ENCODE peak calls at places on chromosomes 5 and 9, in five cellular contexts. Y, N, Q, I and P are unnamed samples.

GRCh38 chr9:117462926-117463325 is 48.1 kb upstream of the ASTN2 start:
- DNase-seq in Y (no peak), N (no peak), Q (no peak), I (no peak), P (no peak)

GRCh38 chr5:2602451-2603045 is 148.9 kb downstream of the IRX2 start:
- DNase-seq in Y (no peak), N (no peak), Q (no peak), I (no peak), P (no peak)

GRCh38 chr9:12426198-12426864 is 266.9 kb upstream of the TYRP1 start:
- DNase-seq in Y (no peak), N (no peak), Q (no peak), I (no peak), P (no peak)

GRCh38 chr9:14198544-14199510 is 115.1 kb downstream of the NFIB start:
- DNase-seq in Y (peak; percentile 51), N (peak; percentile 33), Q (peak; percentile 75), I (no peak), P (peak; percentile 74)

GRCh38 chr5:154593091-154593490 is 115.1 kb upstream of the HAND1 start:
- DNase-seq in Y (no peak), N (no peak), Q (no peak), I (no peak), P (no peak)

GRCh38 chr5:150301901-150302300 is 804 bp downstream of the ARSI start:
- DNase-seq in Y (no peak), N (no peak), Q (no peak), I (no peak), P (no peak)

GRCh38 chr5:45521067-45521466 is 175.1 kb downstream of the HCN1 start:
- DNase-seq in Y (no peak), N (no peak), Q (peak; percentile 34), I (no peak), P (no peak)

GRCh38 chr9:133644968-133645765 is 9.0 kb downstream of the DBH start:
- DNase-seq in Y (no peak), N (no peak), Q (no peak), I (no peak), P (no peak)

GRCh38 chr9:91905958-91906585 is 44.0 kb downstream of the ROR2 start:
- DNase-seq in Y (peak; percentile 10), N (no peak), Q (peak; percentile 8), I (no peak), P (no peak)

GRCh38 chr9:105511486-105511885 is 46.4 kb upstream of the FKTN start:
- DNase-seq in Y (no peak), N (no peak), Q (no peak), I (no peak), P (no peak)

GRCh38 chr5:60634054-60634453 is 65.9 kb downstream of the DEPDC1B start:
- DNase-seq in Y (no peak), N (no peak), Q (no peak), I (no peak), P (no peak)

GRCh38 chr5:4662845-4663244 is 477.3 kb upstream of the ADAMTS16 start:
- DNase-seq in Y (no peak), N (no peak), Q (no peak), I (no peak), P (no peak)

GRCh38 chr5:159928122-159928960 is 12.1 kb downstream of the ADRA1B start:
- DNase-seq in Y (no peak), N (no peak), Q (peak; percentile 50), I (no peak), P (peak; percentile 48)

GRCh38 chr9:127567898-127568617 is 44.0 kb upstream of the STXBP1 start:
- DNase-seq in Y (no peak), N (no peak), Q (no peak), I (no peak), P (peak; percentile 66)

GRCh38 chr9:86405926-86406325 is 51.7 kb upstream of the TUT7 start:
- DNase-seq in Y (no peak), N (peak; percentile 7), Q (no peak), I (no peak), P (no peak)

GRCh38 chr5:78648359-78649219 is at the start of gene LHFPL2:
- DNase-seq in Y (peak; percentile 70), N (peak; percentile 74), Q (peak; percentile 72), I (no peak), P (peak; percentile 78)

GRCh38 chr9:97981828-97982164 is 1.3 kb upstream of the ANP32B start:
- DNase-seq in Y (no peak), N (no peak), Q (no peak), I (no peak), P (no peak)

GRCh38 chr9:76433851-76434250 is 25.1 kb upstream of the GCNT1 start:
- DNase-seq in Y (no peak), N (no peak), Q (no peak), I (no peak), P (no peak)

GRCh38 chr9:78806492-78807160 is 509.7 kb downstream of the PSAT1 start:
- DNase-seq in Y (no peak), N (no peak), Q (no peak), I (no peak), P (no peak)

GRCh38 chr9:115378758-115379157 is 260.8 kb upstream of the TNC start:
- DNase-seq in Y (no peak), N (no peak), Q (no peak), I (no peak), P (no peak)

GRCh38 chr5:134552301-134552700 is 26.8 kb downstream of the JADE2 start:
- DNase-seq in Y (no peak), N (no peak), Q (peak; percentile 80), I (no peak), P (no peak)

GRCh38 chr9:4077499-4078102 is 222.3 kb downstream of the GLIS3 start:
- DNase-seq in Y (peak; percentile 80), N (peak; percentile 27), Q (peak; percentile 74), I (no peak), P (peak; percentile 78)

GRCh38 chr5:133404724-133405123 is 207.6 kb downstream of the FSTL4 start:
- DNase-seq in Y (no peak), N (no peak), Q (no peak), I (no peak), P (no peak)

GRCh38 chr5:116453920-116454319 is 120.7 kb downstream of the SEMA6A start:
- DNase-seq in Y (no peak), N (no peak), Q (no peak), I (no peak), P (no peak)

GRCh38 chr5:175166013-175166412 is 278.0 kb downstream of the DRD1 start:
- DNase-seq in Y (no peak), N (no peak), Q (no peak), I (no peak), P (no peak)

GRCh38 chr5:91928751-91929521 is 545.8 kb upstream of the ARRDC3 start:
- DNase-seq in Y (no peak), N (no peak), Q (no peak), I (no peak), P (no peak)

GRCh38 chr9:89226076-89226475 is 47.5 kb upstream of the SHC3 start:
- DNase-seq in Y (no peak), N (no peak), Q (no peak), I (no peak), P (no peak)

GRCh38 chr9:122865300-122865699 is 36.9 kb upstream of the PDCL start:
- DNase-seq in Y (no peak), N (no peak), Q (no peak), I (no peak), P (no peak)

GRCh38 chr5:139955616-139956283 is 87.3 kb downstream of the NRG2 start:
- DNase-seq in Y (no peak), N (no peak), Q (no peak), I (no peak), P (no peak)

GRCh38 chr5:109312695-109313094 is 97.1 kb downstream of the PJA2 start:
- DNase-seq in Y (no peak), N (no peak), Q (no peak), I (no peak), P (no peak)

GRCh38 chr5:32069396-32069795 is 104.7 kb downstream of the GOLPH3 start:
- DNase-seq in Y (no peak), N (no peak), Q (no peak), I (no peak), P (no peak)

GRCh38 chr9:42388146-42388690 is 204.8 kb downstream of the SPATA31A6 start:
- DNase-seq in Y (no peak), N (no peak), Q (no peak), I (no peak), P (no peak)

GRCh38 chr9:35257986-35258664 is 96.3 kb downstream of the UNC13B start:
- DNase-seq in Y (peak; percentile 6), N (no peak), Q (no peak), I (peak; percentile 15), P (no peak)

GRCh38 chr9:131382850-131383729 is 10.8 kb upstream of the PRRC2B start:
- DNase-seq in Y (no peak), N (no peak), Q (peak; percentile 73), I (no peak), P (peak; percentile 76)

GRCh38 chr5:177495243-177496060 is 2.0 kb downstream of the PDLIM7 start:
- DNase-seq in Y (peak; percentile 39), N (no peak), Q (peak; percentile 57), I (no peak), P (peak; percentile 67)

GRCh38 chr5:16897284-16897704 is 38.8 kb downstream of the MYO10 start:
- DNase-seq in Y (no peak), N (no peak), Q (no peak), I (no peak), P (no peak)

GRCh38 chr5:53453898-53454837 is 26.3 kb upstream of the FST start:
- DNase-seq in Y (no peak), N (no peak), Q (no peak), I (no peak), P (no peak)

GRCh38 chr5:53456366-53456765 is 24.1 kb upstream of the FST start:
- DNase-seq in Y (no peak), N (no peak), Q (no peak), I (no peak), P (no peak)
- H3K4me3 ChIP-seq in Y (no peak overlapping the region), N (no peak overlapping the region), Q (no peak overlapping the region), I (no peak overlapping the region), P (no peak overlapping the region)

GRCh38 chr9:129712595-129713524 is 40.0 kb downstream of the PTGES start:
- DNase-seq in Y (no peak), N (no peak), Q (no peak), I (no peak), P (no peak)
- H3K27ac ChIP-seq in Y (peak overlapping the region; percentile 50), N (peak overlapping the region; percentile 16), Q (peak overlapping the region; percentile 69), I (no peak overlapping the region), P (no peak overlapping the region)

GRCh38 chr5:77560677-77561263 is 68.7 kb upstream of the WDR41 start:
- DNase-seq in Y (no peak), N (no peak), Q (no peak), I (no peak), P (no peak)
- TF ChIP-seq CTCF in Y (no peak), N (peak; percentile 73), Q (peak; percentile 61), I (no peak), P (peak; percentile 50)

GRCh38 chr5:14108170-14108996 is 34.8 kb upstream of the TRIO start:
- DNase-seq in Y (peak; percentile 60), N (peak; percentile 31), Q (peak; percentile 65), I (peak; percentile 5), P (peak; percentile 29)
- H3K4me3 ChIP-seq in Y (peak overlapping the region; percentile 13), N (no peak overlapping the region), Q (peak overlapping the region; percentile 39), I (no peak overlapping the region), P (peak overlapping the region; percentile 42)

GRCh38 chr9:135801070-135801469 is 99.1 kb downstream of the KCNT1 start:
- DNase-seq in Y (no peak), N (no peak), Q (no peak), I (peak; percentile 15), P (no peak)
- H3K27ac ChIP-seq in Y (no peak overlapping the region), N (no peak overlapping the region), Q (no peak overlapping the region), I (no peak overlapping the region), P (no peak overlapping the region)

GRCh38 chr5:176397736-176398420 is 9.3 kb downstream of the HIGD2A start:
- DNase-seq in Y (no peak), N (no peak), Q (no peak), I (no peak), P (no peak)
- TF ChIP-seq CTCF in Y (no peak), N (no peak), Q (no peak), I (no peak), P (no peak)

GRCh38 chr9:21565137-21565536 is 83.0 kb upstream of the IFNE start:
- DNase-seq in Y (no peak), N (no peak), Q (no peak), I (no peak), P (no peak)
- H3K4me3 ChIP-seq in Y (no peak overlapping the region), N (no peak overlapping the region), Q (no peak overlapping the region), I (no peak overlapping the region), P (no peak overlapping the region)